ENCODE peak calls at places on chromosomes 13 and 19, in five cellular contexts. One of them, this sample, is unnamed.

GRCh38 chr19:35710784-35711723 is 6.7 kb downstream of the ZBTB32 start:
- DNase-seq in HEK293T: no peak
- DNase-seq in HepG2: no peak
- DNase-seq in H1: no peak
- DNase-seq in GM12878: peak
- DNase-seq in this sample: no peak

GRCh38 chr13:23858586-23858985 is 30.6 kb downstream of the MIPEP start:
- DNase-seq in H1: no peak
- DNase-seq in GM12878: no peak
- DNase-seq in HepG2: no peak
- DNase-seq in HEK293T: no peak
- DNase-seq in this sample: no peak

GRCh38 chr13:61095885-61096284 is 319.8 kb downstream of the PCDH20 start:
- DNase-seq in H1: no peak
- DNase-seq in HepG2: no peak
- DNase-seq in GM12878: no peak
- DNase-seq in HEK293T: no peak
- DNase-seq in this sample: no peak

GRCh38 chr19:31589109-31589508 is 239.9 kb upstream of the TSHZ3 start:
- DNase-seq in HEK293T: no peak
- DNase-seq in HepG2: no peak
- DNase-seq in GM12878: no peak
- DNase-seq in H1: no peak
- DNase-seq in this sample: no peak

GRCh38 chr13:44223785-44224432 is 149.7 kb upstream of the SERP2 start:
- DNase-seq in GM12878: no peak
- DNase-seq in H1: no peak
- DNase-seq in HEK293T: no peak
- DNase-seq in HepG2: no peak
- DNase-seq in this sample: no peak

GRCh38 chr19:10389863-10390262 is 9.5 kb upstream of the TYK2 start:
- DNase-seq in H1: peak
- DNase-seq in HEK293T: no peak
- DNase-seq in HepG2: no peak
- DNase-seq in GM12878: no peak
- DNase-seq in this sample: no peak

GRCh38 chr19:11069451-11070009 is 19.7 kb upstream of the LDLR start:
- DNase-seq in HepG2: no peak
- DNase-seq in HEK293T: no peak
- DNase-seq in H1: no peak
- DNase-seq in GM12878: no peak
- DNase-seq in this sample: no peak

GRCh38 chr13:93466502-93467036 is 240.0 kb downstream of the GPC6 start:
- DNase-seq in HepG2: peak
- DNase-seq in HEK293T: no peak
- DNase-seq in GM12878: no peak
- DNase-seq in H1: no peak
- DNase-seq in this sample: no peak

GRCh38 chr13:37446503-37446902 is 152.1 kb downstream of the POSTN start:
- DNase-seq in H1: no peak
- DNase-seq in HEK293T: no peak
- DNase-seq in GM12878: no peak
- DNase-seq in HepG2: no peak
- DNase-seq in this sample: no peak
- TF ChIP-seq SUZ12 in H1: no peak
- TF ChIP-seq SUZ12 in HEK293T: no peak
- TF ChIP-seq SUZ12 in GM12878: no peak
- TF ChIP-seq SUZ12 in HepG2: no peak
- TF ChIP-seq SUZ12 in this sample: no peak

GRCh38 chr13:27691207-27691606 is 69.5 kb downstream of the POLR1D start:
- DNase-seq in HEK293T: no peak
- DNase-seq in GM12878: no peak
- DNase-seq in H1: no peak
- DNase-seq in HepG2: no peak
- DNase-seq in this sample: no peak
- TF ChIP-seq SUZ12 in HEK293T: no peak
- TF ChIP-seq SUZ12 in GM12878: no peak
- TF ChIP-seq SUZ12 in H1: no peak
- TF ChIP-seq SUZ12 in HepG2: no peak
- TF ChIP-seq SUZ12 in this sample: no peak

GRCh38 chr19:54319049-54319448 is 6.1 kb upstream of the LILRA5 start:
- DNase-seq in H1: no peak
- DNase-seq in HepG2: no peak
- DNase-seq in GM12878: no peak
- DNase-seq in HEK293T: no peak
- DNase-seq in this sample: no peak
- TF ChIP-seq SUZ12 in H1: no peak
- TF ChIP-seq SUZ12 in HepG2: no peak
- TF ChIP-seq SUZ12 in GM12878: no peak
- TF ChIP-seq SUZ12 in HEK293T: no peak
- TF ChIP-seq SUZ12 in this sample: no peak

DNA sequence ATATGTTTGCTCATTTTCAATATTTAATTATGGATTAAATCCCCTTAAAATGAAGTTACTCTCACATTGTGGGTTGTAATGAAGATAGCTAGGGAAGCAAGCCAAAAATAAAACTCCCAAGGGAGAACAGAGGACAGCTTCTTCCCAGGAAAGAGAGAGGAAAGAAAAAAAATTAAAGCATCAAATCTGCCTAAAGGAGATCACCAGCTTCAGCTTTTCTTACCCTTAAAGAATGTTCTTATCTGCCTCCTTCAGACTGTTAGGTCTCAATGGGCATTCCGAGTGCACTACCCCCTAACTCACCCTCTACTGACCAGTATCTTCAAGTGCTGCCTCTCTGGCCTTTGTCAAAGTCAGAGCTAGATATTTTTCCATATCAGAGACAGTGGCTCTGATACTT is 55.2 kb downstream of the XPO4 start:
- DNase-seq in H1: no peak
- DNase-seq in HEK293T: no peak
- DNase-seq in HepG2: no peak
- DNase-seq in GM12878: no peak
- DNase-seq in this sample: no peak
- TF ChIP-seq SUZ12 in H1: no peak
- TF ChIP-seq SUZ12 in HEK293T: no peak
- TF ChIP-seq SUZ12 in HepG2: no peak
- TF ChIP-seq SUZ12 in GM12878: no peak
- TF ChIP-seq SUZ12 in this sample: no peak

GRCh38 chr19:41307090-41307875 is 2.7 kb upstream of the CCDC97 start:
- DNase-seq in HepG2: no peak
- DNase-seq in HEK293T: no peak
- DNase-seq in H1: no peak
- DNase-seq in GM12878: no peak
- DNase-seq in this sample: no peak
- TF ChIP-seq SUZ12 in HepG2: no peak
- TF ChIP-seq SUZ12 in HEK293T: no peak
- TF ChIP-seq SUZ12 in H1: no peak
- TF ChIP-seq SUZ12 in GM12878: no peak
- TF ChIP-seq SUZ12 in this sample: no peak

DNA sequence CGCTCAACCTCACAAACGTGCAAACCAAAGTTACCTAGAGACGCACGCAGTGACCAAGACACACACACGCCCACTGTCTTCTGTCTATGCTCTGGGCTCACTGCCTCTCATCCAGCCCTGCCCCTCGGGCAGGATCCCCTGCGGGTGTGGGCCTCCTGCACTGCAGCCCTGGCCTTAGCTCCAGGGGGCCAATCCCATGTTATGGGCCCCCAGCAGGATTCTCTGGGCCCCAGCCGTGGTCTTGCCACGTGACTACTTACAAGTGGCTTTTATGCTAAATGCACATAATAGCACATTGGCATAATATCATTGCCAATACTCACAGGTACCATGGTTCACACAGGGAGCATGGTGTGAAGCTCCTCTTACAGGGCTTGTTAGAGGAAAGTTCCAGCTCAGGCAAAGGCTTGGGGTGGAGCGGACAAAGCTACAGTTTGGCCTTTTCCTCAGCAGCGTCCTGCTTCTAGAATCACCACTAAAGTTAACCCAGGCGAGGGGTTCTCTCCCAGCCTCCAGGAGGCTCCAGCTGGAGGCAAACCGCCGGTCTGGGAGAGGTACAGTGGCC is 37.4 kb downstream of the CEBPA start:
- DNase-seq in GM12878: no peak
- DNase-seq in HEK293T: no peak
- DNase-seq in HepG2: no peak
- DNase-seq in H1: no peak
- DNase-seq in this sample: no peak
- TF ChIP-seq SUZ12 in GM12878: no peak
- TF ChIP-seq SUZ12 in HEK293T: no peak
- TF ChIP-seq SUZ12 in HepG2: no peak
- TF ChIP-seq SUZ12 in H1: no peak
- TF ChIP-seq SUZ12 in this sample: no peak

GRCh38 chr13:74111901-74112824 is 22.0 kb downstream of the KLF12 start:
- DNase-seq in H1: no peak
- DNase-seq in HEK293T: no peak
- DNase-seq in GM12878: no peak
- DNase-seq in HepG2: no peak
- DNase-seq in this sample: no peak

GRCh38 chr13:74111399-74111798 is 22.8 kb downstream of the KLF12 start:
- DNase-seq in H1: no peak
- DNase-seq in HEK293T: no peak
- DNase-seq in HepG2: no peak
- DNase-seq in GM12878: no peak
- DNase-seq in this sample: no peak

GRCh38 chr13:74115138-74115537 is 19.1 kb downstream of the KLF12 start:
- DNase-seq in HepG2: no peak
- DNase-seq in HEK293T: no peak
- DNase-seq in GM12878: no peak
- DNase-seq in H1: no peak
- DNase-seq in this sample: no peak

GRCh38 chr13:74114641-74115040 is 19.6 kb downstream of the KLF12 start:
- DNase-seq in HepG2: no peak
- DNase-seq in HEK293T: no peak
- DNase-seq in GM12878: no peak
- DNase-seq in H1: no peak
- DNase-seq in this sample: no peak

GRCh38 chr13:74114202-74114601 is 20.0 kb downstream of the KLF12 start:
- DNase-seq in HEK293T: no peak
- DNase-seq in HepG2: no peak
- DNase-seq in GM12878: no peak
- DNase-seq in H1: no peak
- DNase-seq in this sample: no peak
- TF ChIP-seq SUZ12 in HEK293T: no peak
- TF ChIP-seq SUZ12 in HepG2: no peak
- TF ChIP-seq SUZ12 in GM12878: no peak
- TF ChIP-seq SUZ12 in H1: no peak
- TF ChIP-seq SUZ12 in this sample: no peak

DNA sequence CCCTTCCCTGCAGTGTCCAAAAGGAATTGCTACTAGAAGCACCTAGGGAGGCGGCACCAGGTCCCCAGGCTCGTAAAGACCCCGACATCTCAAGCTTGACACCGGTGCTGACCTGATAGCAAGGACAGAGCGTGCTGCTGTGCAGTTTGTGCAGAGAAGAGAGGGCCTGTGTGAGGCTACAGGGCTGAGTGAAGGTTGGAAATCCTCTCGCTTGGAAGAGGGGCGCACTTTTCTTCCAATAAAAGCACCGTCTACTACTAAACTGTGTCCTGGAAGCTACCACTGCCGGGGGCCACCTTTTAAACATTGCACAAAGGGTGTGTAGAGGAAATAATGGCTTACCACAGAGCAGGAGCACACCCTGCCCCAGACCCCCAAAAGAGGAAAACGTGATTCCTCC is 11.0 kb downstream of the TMEM272 start:
- DNase-seq in GM12878: no peak
- DNase-seq in HEK293T: no peak
- DNase-seq in H1: no peak
- DNase-seq in HepG2: no peak
- DNase-seq in this sample: no peak
- TF ChIP-seq SUZ12 in GM12878: no peak
- TF ChIP-seq SUZ12 in HEK293T: no peak
- TF ChIP-seq SUZ12 in H1: no peak
- TF ChIP-seq SUZ12 in HepG2: no peak
- TF ChIP-seq SUZ12 in this sample: no peak

This sample was measured in NT2/D1.